ENCODE peak calls at places on chromosomes 7 and 10, in seven cellular contexts. E is fibroblast of the aortic adventitia, H is fibroblast of pulmonary artery, C is GM23248, Y is BJ, U is HFF-Myc, J is OCI-LY7. B is an unnamed sample.
A peak's percentile ranks its signal among the peaks of the same experiment; 100 is the strongest.

GRCh38 chr7:55157347-55158105 is 138.7 kb downstream of the EGFR start:
- DNase-seq in Y (no peak), U (no peak), H (no peak), J (no peak), C (no peak), E (no peak), B (no peak)

GRCh38 chr7:106126170-106126938 is 14.2 kb upstream of the SYPL1 start:
- DNase-seq in C (peak; percentile 67), J (no peak), E (peak; percentile 44), Y (no peak), H (peak; percentile 78), U (no peak), B (peak; percentile 20)

GRCh38 chr10:85548038-85548437 is 818.6 kb downstream of the GRID1 start:
- DNase-seq in J (peak; percentile 17), U (peak; percentile 4), Y (no peak), H (peak; percentile 24), E (peak; percentile 2), C (peak; percentile 24), B (peak; percentile 30)

GRCh38 chr10:10821926-10822325 is 195.7 kb upstream of the CELF2 start:
- DNase-seq in C (no peak), E (no peak), U (no peak), Y (no peak), J (no peak), H (no peak), B (peak; percentile 22)

GRCh38 chr10:25974897-25975459 is 40.9 kb downstream of the MYO3A start:
- DNase-seq in H (no peak), E (no peak), C (no peak), U (no peak), Y (no peak), J (no peak), B (no peak)

GRCh38 chr10:91907033-91907594 is 2.2 kb downstream of the FGFBP3 start:
- DNase-seq in J (no peak), C (peak; percentile 65), E (peak; percentile 28), U (no peak), H (no peak), Y (no peak), B (no peak)

GRCh38 chr7:141737118-141737835 is 881 bp upstream of the SSBP1 start:
- DNase-seq in Y (no peak), C (peak; percentile 16), E (peak; percentile 11), H (peak; percentile 23), J (peak; percentile 36), U (no peak), B (no peak)

GRCh38 chr7:760006-760405 is 32.9 kb upstream of the PRKAR1B start:
- DNase-seq in J (no peak), E (no peak), C (no peak), H (no peak), U (no peak), Y (no peak), B (no peak)

GRCh38 chr10:79055892-79056291 is 12.9 kb upstream of the ZMIZ1 start:
- DNase-seq in C (no peak), Y (no peak), J (no peak), E (no peak), U (no peak), H (no peak), B (no peak)

GRCh38 chr10:22369433-22370072 is 24.3 kb downstream of the SPAG6 start:
- DNase-seq in J (no peak), C (peak; percentile 29), U (no peak), E (no peak), Y (no peak), H (peak; percentile 32), B (no peak)

GRCh38 chr7:155296788-155297516 is 726 bp upstream of the INSIG1 start:
- DNase-seq in H (peak; percentile 76), E (peak; percentile 73), J (peak; percentile 73), Y (peak; percentile 27), U (peak; percentile 62), C (peak; percentile 93), B (peak; percentile 62)

GRCh38 chr10:73797324-73798025 is 12.1 kb downstream of the ZSWIM8 start:
- DNase-seq in H (no peak), E (no peak), J (no peak), Y (no peak), C (no peak), U (no peak), B (no peak)

GRCh38 chr10:86498608-86499007 is 23.0 kb downstream of the WAPL start:
- DNase-seq in U (no peak), H (no peak), C (no peak), Y (no peak), J (no peak), E (no peak), B (no peak)

DNA sequence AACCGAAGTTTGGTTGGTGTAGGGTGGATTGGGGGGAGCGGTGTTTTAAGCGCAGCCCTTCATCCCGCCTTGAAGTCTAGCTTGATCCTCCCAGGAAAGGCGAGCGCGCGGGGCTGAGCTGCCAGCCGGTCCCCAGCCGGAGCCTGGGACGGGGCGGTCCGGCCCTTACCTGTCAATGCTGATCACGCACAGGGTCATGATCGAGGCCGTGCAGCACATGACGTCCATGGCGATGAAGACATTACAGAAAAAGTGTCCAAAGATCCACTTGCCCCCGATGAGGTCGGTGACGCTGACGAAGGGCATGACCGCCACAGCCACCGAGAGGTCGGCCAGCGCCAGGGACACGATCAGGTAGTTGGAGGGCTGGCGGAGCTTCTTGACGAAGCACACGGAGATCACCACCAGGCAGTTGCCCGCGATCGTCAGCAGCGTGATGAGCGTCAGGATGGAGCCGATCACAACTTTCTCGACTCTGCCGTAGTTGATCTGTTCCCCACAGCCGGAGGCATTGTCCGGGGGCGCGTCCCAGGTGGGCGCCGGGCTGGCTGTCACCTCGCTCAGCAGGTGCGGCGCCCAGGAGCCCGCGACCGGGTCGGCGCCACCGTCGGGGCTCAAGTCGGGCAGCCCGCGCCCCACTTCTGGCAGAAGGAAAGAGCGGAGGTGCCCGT is 740 bp downstream of the HTR7 start:
- DNase-seq in U (no peak), C (peak; percentile 45), J (no peak), E (no peak), Y (no peak), H (no peak), B (no peak)
- H3K4me3 ChIP-seq in U (peak overlapping the region; percentile 53), C (peak overlapping the region; percentile 80), J (peak overlapping the region; percentile 62), E (peak overlapping the region; percentile 75), Y (peak overlapping the region; percentile 62), H (peak overlapping the region; percentile 57), B (no peak overlapping the region)

GRCh38 chr10:5891009-5891408 is 966 bp downstream of the FBH1 start:
- DNase-seq in J (no peak), C (no peak), Y (no peak), H (peak; percentile 15), E (peak; percentile 35), U (no peak), B (no peak)
- H3K4me3 ChIP-seq in J (peak overlapping the region; percentile 88), C (peak overlapping the region; percentile 88), Y (peak overlapping the region; percentile 73), H (peak overlapping the region; percentile 70), E (peak overlapping the region; percentile 93), U (peak overlapping the region; percentile 71), B (peak overlapping the region; percentile 84)

GRCh38 chr10:24449769-24450310 is 240.9 kb downstream of the KIAA1217 start:
- DNase-seq in Y (no peak), J (no peak), U (no peak), H (no peak), E (no peak), C (no peak), B (no peak)
- H3K4me3 ChIP-seq in Y (peak overlapping the region; percentile 23), J (no peak overlapping the region), U (peak overlapping the region; percentile 27), H (peak overlapping the region; percentile 40), E (no peak overlapping the region), C (peak overlapping the region; percentile 57), B (no peak overlapping the region)

GRCh38 chr7:129781128-129781855 is 169.8 kb downstream of the NRF1 start:
- DNase-seq in E (no peak), J (peak; percentile 11), U (no peak), Y (no peak), C (no peak), H (no peak), B (no peak)
- H3K4me3 ChIP-seq in E (no peak overlapping the region), J (peak overlapping the region; percentile 69), U (no peak overlapping the region), Y (no peak overlapping the region), C (no peak overlapping the region), H (no peak overlapping the region), B (peak overlapping the region; percentile 79)

B was measured in Jurkat, Clone E6-1.